ENCODE peak calls at places on chromosomes 6 and 20, in four cellular contexts. One of them, this sample, is unnamed.

GRCh38 chr6:41937881-41938574 is 3.6 kb downstream of the CCND3 start:
- DNase-seq in activated CD8-positive, alpha-beta memory T cell treated with anti-CD3 and anti-CD28 coated beads for 24 hours: no peak
- DNase-seq in upper lobe of right lung: no peak
- DNase-seq in LHCN-M2: peak
- DNase-seq in this sample: peak

GRCh38 chr20:37919389-37920040 is 16.6 kb downstream of the VSTM2L start:
- DNase-seq in upper lobe of right lung: no peak
- DNase-seq in activated CD8-positive, alpha-beta memory T cell treated with anti-CD3 and anti-CD28 coated beads for 24 hours: no peak
- DNase-seq in LHCN-M2: no peak
- DNase-seq in this sample: no peak

GRCh38 chr6:26250806-26251075 is 114.3 kb upstream of the BTN3A2 start:
- DNase-seq in LHCN-M2: no peak
- DNase-seq in activated CD8-positive, alpha-beta memory T cell treated with anti-CD3 and anti-CD28 coated beads for 24 hours: no peak
- DNase-seq in upper lobe of right lung: no peak
- DNase-seq in this sample: peak

GRCh38 chr6:116512155-116512559 is 718 bp downstream of the CALHM5 start:
- DNase-seq in activated CD8-positive, alpha-beta memory T cell treated with anti-CD3 and anti-CD28 coated beads for 24 hours: no peak
- DNase-seq in LHCN-M2: no peak
- DNase-seq in upper lobe of right lung: no peak
- DNase-seq in this sample: peak

GRCh38 chr20:23116301-23117089 is 30.4 kb upstream of the CD93 start:
- DNase-seq in activated CD8-positive, alpha-beta memory T cell treated with anti-CD3 and anti-CD28 coated beads for 24 hours: no peak
- DNase-seq in LHCN-M2: peak
- DNase-seq in upper lobe of right lung: peak
- DNase-seq in this sample: peak

GRCh38 chr6:158959552-158959951 is 40.5 kb downstream of the RSPH3 start:
- DNase-seq in LHCN-M2: no peak
- DNase-seq in activated CD8-positive, alpha-beta memory T cell treated with anti-CD3 and anti-CD28 coated beads for 24 hours: no peak
- DNase-seq in upper lobe of right lung: no peak
- DNase-seq in this sample: no peak

GRCh38 chr20:58835231-58835630 is 15.5 kb downstream of the GNAS-AS1 start:
- DNase-seq in upper lobe of right lung: no peak
- DNase-seq in LHCN-M2: no peak
- DNase-seq in activated CD8-positive, alpha-beta memory T cell treated with anti-CD3 and anti-CD28 coated beads for 24 hours: no peak
- DNase-seq in this sample: no peak

GRCh38 chr6:162962093-162962492 is 234.3 kb downstream of the PACRG start:
- DNase-seq in LHCN-M2: peak
- DNase-seq in upper lobe of right lung: no peak
- DNase-seq in activated CD8-positive, alpha-beta memory T cell treated with anti-CD3 and anti-CD28 coated beads for 24 hours: no peak
- DNase-seq in this sample: no peak

GRCh38 chr6:84457276-84457675 is 229.8 kb upstream of the CEP162 start:
- DNase-seq in upper lobe of right lung: no peak
- DNase-seq in LHCN-M2: no peak
- DNase-seq in activated CD8-positive, alpha-beta memory T cell treated with anti-CD3 and anti-CD28 coated beads for 24 hours: no peak
- DNase-seq in this sample: no peak

GRCh38 chr6:131059486-131059885 is 3.6 kb downstream of the EPB41L2 start:
- DNase-seq in activated CD8-positive, alpha-beta memory T cell treated with anti-CD3 and anti-CD28 coated beads for 24 hours: no peak
- DNase-seq in upper lobe of right lung: no peak
- DNase-seq in LHCN-M2: no peak
- DNase-seq in this sample: peak

GRCh38 chr6:159134701-159135364 is 34.4 kb upstream of the FNDC1 start:
- DNase-seq in upper lobe of right lung: no peak
- DNase-seq in LHCN-M2: peak
- DNase-seq in activated CD8-positive, alpha-beta memory T cell treated with anti-CD3 and anti-CD28 coated beads for 24 hours: peak
- DNase-seq in this sample: peak

GRCh38 chr6:37170273-37171140 is 555 bp downstream of the PIM1 start:
- DNase-seq in LHCN-M2: peak
- DNase-seq in activated CD8-positive, alpha-beta memory T cell treated with anti-CD3 and anti-CD28 coated beads for 24 hours: peak
- DNase-seq in upper lobe of right lung: peak
- DNase-seq in this sample: peak

GRCh38 chr20:62900692-62901584 is 25.4 kb downstream of the DIDO1 start:
- DNase-seq in activated CD8-positive, alpha-beta memory T cell treated with anti-CD3 and anti-CD28 coated beads for 24 hours: no peak
- DNase-seq in upper lobe of right lung: no peak
- DNase-seq in LHCN-M2: no peak
- DNase-seq in this sample: no peak

GRCh38 chr6:149060985-149061760 is 256.3 kb upstream of the TAB2 start:
- DNase-seq in activated CD8-positive, alpha-beta memory T cell treated with anti-CD3 and anti-CD28 coated beads for 24 hours: no peak
- DNase-seq in upper lobe of right lung: no peak
- DNase-seq in LHCN-M2: peak
- DNase-seq in this sample: peak

GRCh38 chr20:43840382-43841070 is 74.1 kb upstream of the TOX2 start:
- DNase-seq in activated CD8-positive, alpha-beta memory T cell treated with anti-CD3 and anti-CD28 coated beads for 24 hours: no peak
- DNase-seq in LHCN-M2: peak
- DNase-seq in upper lobe of right lung: no peak
- DNase-seq in this sample: peak

GRCh38 chr20:3842332-3842930 is 4.2 kb upstream of the MAVS start:
- DNase-seq in upper lobe of right lung: no peak
- DNase-seq in LHCN-M2: no peak
- DNase-seq in activated CD8-positive, alpha-beta memory T cell treated with anti-CD3 and anti-CD28 coated beads for 24 hours: no peak
- DNase-seq in this sample: no peak

GRCh38 chr20:15951711-15952110 is 621.5 kb downstream of the KIF16B start:
- DNase-seq in LHCN-M2: peak
- DNase-seq in upper lobe of right lung: no peak
- DNase-seq in activated CD8-positive, alpha-beta memory T cell treated with anti-CD3 and anti-CD28 coated beads for 24 hours: no peak
- DNase-seq in this sample: peak

GRCh38 chr20:37602634-37603033 is 75.0 kb upstream of the BLCAP start:
- DNase-seq in upper lobe of right lung: no peak
- DNase-seq in activated CD8-positive, alpha-beta memory T cell treated with anti-CD3 and anti-CD28 coated beads for 24 hours: no peak
- DNase-seq in LHCN-M2: no peak
- DNase-seq in this sample: peak

GRCh38 chr20:48904566-48905321 is 16.8 kb upstream of the ARFGEF2 start:
- DNase-seq in LHCN-M2: peak
- DNase-seq in upper lobe of right lung: no peak
- DNase-seq in activated CD8-positive, alpha-beta memory T cell treated with anti-CD3 and anti-CD28 coated beads for 24 hours: peak
- DNase-seq in this sample: peak

GRCh38 chr6:20414711-20415110 is 13.0 kb downstream of the E2F3 start:
- DNase-seq in activated CD8-positive, alpha-beta memory T cell treated with anti-CD3 and anti-CD28 coated beads for 24 hours: no peak
- DNase-seq in LHCN-M2: no peak
- DNase-seq in upper lobe of right lung: no peak
- DNase-seq in this sample: no peak

GRCh38 chr6:158027590-158028285 is 46.1 kb downstream of the SYNJ2 start:
- DNase-seq in activated CD8-positive, alpha-beta memory T cell treated with anti-CD3 and anti-CD28 coated beads for 24 hours: no peak
- DNase-seq in LHCN-M2: no peak
- DNase-seq in upper lobe of right lung: peak
- DNase-seq in this sample: no peak

GRCh38 chr6:127391019-127391974 is 47.9 kb upstream of the ECHDC1 start:
- DNase-seq in activated CD8-positive, alpha-beta memory T cell treated with anti-CD3 and anti-CD28 coated beads for 24 hours: no peak
- DNase-seq in upper lobe of right lung: no peak
- DNase-seq in LHCN-M2: no peak
- DNase-seq in this sample: no peak

GRCh38 chr20:33127422-33128097 is 40.4 kb upstream of the BPIFA2 start:
- DNase-seq in upper lobe of right lung: no peak
- DNase-seq in LHCN-M2: no peak
- DNase-seq in activated CD8-positive, alpha-beta memory T cell treated with anti-CD3 and anti-CD28 coated beads for 24 hours: no peak
- DNase-seq in this sample: peak

GRCh38 chr6:134187751-134188150 is 130.2 kb downstream of the SGK1 start:
- DNase-seq in LHCN-M2: no peak
- DNase-seq in activated CD8-positive, alpha-beta memory T cell treated with anti-CD3 and anti-CD28 coated beads for 24 hours: no peak
- DNase-seq in upper lobe of right lung: no peak
- DNase-seq in this sample: no peak

GRCh38 chr6:127618729-127619128 is 41.8 kb downstream of the C6orf58 start:
- DNase-seq in upper lobe of right lung: no peak
- DNase-seq in activated CD8-positive, alpha-beta memory T cell treated with anti-CD3 and anti-CD28 coated beads for 24 hours: no peak
- DNase-seq in LHCN-M2: peak
- DNase-seq in this sample: no peak